ENCODE peak calls at places on chromosomes 7 and 10, in six cellular contexts. Y, X, E, J, H and L are unnamed samples.

GRCh38 chr7:30172451-30172850 is 37.7 kb downstream of the MTURN start:
- DNase-seq in Y (no peak), X (no peak), E (no peak), J (no peak), H (no peak), L (no peak)

GRCh38 chr10:69804775-69805174 is 3.1 kb downstream of the COL13A1 start:
- DNase-seq in Y (no peak), X (no peak), E (no peak), J (no peak), H (no peak), L (no peak)

GRCh38 chr7:21383217-21383832 is 44.6 kb upstream of the SP4 start:
- DNase-seq in Y (no peak), X (no peak), E (no peak), J (no peak), H (no peak), L (no peak)

GRCh38 chr10:75229961-75230360 is 5.8 kb downstream of the COMTD1 start:
- DNase-seq in Y (no peak), X (peak; percentile 58), E (no peak), J (no peak), H (peak; percentile 71), L (no peak)

GRCh38 chr10:3907514-3907913 is 122.5 kb upstream of the KLF6 start:
- DNase-seq in Y (peak; percentile 47), X (peak; percentile 55), E (no peak), J (no peak), H (peak; percentile 64), L (no peak)

GRCh38 chr10:13865758-13866491 is 279.2 kb downstream of the PRPF18 start:
- DNase-seq in Y (no peak), X (peak; percentile 63), E (no peak), J (no peak), H (peak; percentile 80), L (no peak)

GRCh38 chr10:124589491-124590006 is 127.9 kb downstream of the LHPP start:
- DNase-seq in Y (no peak), X (peak; percentile 40), E (no peak), J (no peak), H (no peak), L (no peak)

GRCh38 chr10:80461208-80462183 is 7.4 kb downstream of the TSPAN14 start:
- DNase-seq in Y (no peak), X (peak; percentile 60), E (no peak), J (no peak), H (no peak), L (no peak)

GRCh38 chr7:128167316-128167691 is 73.8 kb upstream of the LEP start:
- DNase-seq in Y (no peak), X (peak; percentile 62), E (no peak), J (no peak), H (peak; percentile 75), L (no peak)

GRCh38 chr10:660413-660979 is 29.0 kb downstream of the DIP2C start:
- DNase-seq in Y (no peak), X (no peak), E (no peak), J (no peak), H (no peak), L (no peak)

GRCh38 chr7:25726682-25727357 is 425.2 kb upstream of the NFE2L3 start:
- DNase-seq in Y (no peak), X (no peak), E (no peak), J (no peak), H (no peak), L (no peak)

GRCh38 chr7:150383710-150384397 is 4.7 kb downstream of the ZNF775 start:
- DNase-seq in Y (no peak), X (no peak), E (peak; percentile 30), J (no peak), H (no peak), L (peak; percentile 58)

GRCh38 chr7:123157606-123158005 is 42.2 kb downstream of the SLC13A1 start:
- DNase-seq in Y (no peak), X (no peak), E (no peak), J (no peak), H (no peak), L (no peak)

GRCh38 chr7:34165466-34165865 is 260.1 kb downstream of the BMPER start:
- DNase-seq in Y (no peak), X (no peak), E (no peak), J (no peak), H (peak; percentile 32), L (no peak)

GRCh38 chr10:101080933-101081546 is 19.3 kb downstream of the KAZALD1 start:
- DNase-seq in Y (no peak), X (peak; percentile 44), E (no peak), J (no peak), H (peak; percentile 29), L (no peak)

GRCh38 chr10:5413012-5413938 is 918 bp downstream of the NET1 start:
- DNase-seq in Y (no peak), X (peak; percentile 74), E (no peak), J (no peak), H (peak; percentile 30), L (no peak)

GRCh38 chr10:132183046-132183445 is 3.7 kb upstream of the DPYSL4 start:
- DNase-seq in Y (no peak), X (no peak), E (no peak), J (no peak), H (no peak), L (no peak)

GRCh38 chr10:28788767-28789166 is 111.4 kb downstream of the BAMBI start:
- DNase-seq in Y (no peak), X (no peak), E (no peak), J (no peak), H (no peak), L (no peak)

GRCh38 chr7:42315631-42316030 is 78.6 kb upstream of the GLI3 start:
- DNase-seq in Y (no peak), X (peak; percentile 18), E (no peak), J (no peak), H (peak; percentile 1), L (no peak)

GRCh38 chr7:72098812-72099211 is 313.3 kb downstream of the CALN1 start:
- DNase-seq in Y (no peak), X (no peak), E (no peak), J (no peak), H (no peak), L (no peak)

GRCh38 chr7:22043367-22043766 is 97.7 kb upstream of the CDCA7L start:
- DNase-seq in Y (no peak), X (no peak), E (no peak), J (no peak), H (no peak), L (no peak)

GRCh38 chr7:2978403-2978802 is 65.3 kb downstream of the CARD11 start:
- DNase-seq in Y (no peak), X (peak; percentile 15), E (no peak), J (no peak), H (no peak), L (peak; percentile 89)

GRCh38 chr7:4149645-4150044 is 532.5 kb upstream of the FOXK1 start:
- DNase-seq in Y (no peak), X (no peak), E (no peak), J (no peak), H (no peak), L (no peak)

GRCh38 chr7:102918865-102919264 is 6.1 kb downstream of the LRRC17 start:
- DNase-seq in Y (no peak), X (no peak), E (no peak), J (no peak), H (no peak), L (no peak)

GRCh38 chr7:133044722-133045473 is 37.0 kb downstream of the CHCHD3 start:
- DNase-seq in Y (no peak), X (no peak), E (no peak), J (no peak), H (no peak), L (no peak)

GRCh38 chr7:141945356-141945755 is 1.4 kb downstream of the CLEC5A start:
- DNase-seq in Y (no peak), X (no peak), E (peak; percentile 85), J (no peak), H (no peak), L (no peak)

DNA sequence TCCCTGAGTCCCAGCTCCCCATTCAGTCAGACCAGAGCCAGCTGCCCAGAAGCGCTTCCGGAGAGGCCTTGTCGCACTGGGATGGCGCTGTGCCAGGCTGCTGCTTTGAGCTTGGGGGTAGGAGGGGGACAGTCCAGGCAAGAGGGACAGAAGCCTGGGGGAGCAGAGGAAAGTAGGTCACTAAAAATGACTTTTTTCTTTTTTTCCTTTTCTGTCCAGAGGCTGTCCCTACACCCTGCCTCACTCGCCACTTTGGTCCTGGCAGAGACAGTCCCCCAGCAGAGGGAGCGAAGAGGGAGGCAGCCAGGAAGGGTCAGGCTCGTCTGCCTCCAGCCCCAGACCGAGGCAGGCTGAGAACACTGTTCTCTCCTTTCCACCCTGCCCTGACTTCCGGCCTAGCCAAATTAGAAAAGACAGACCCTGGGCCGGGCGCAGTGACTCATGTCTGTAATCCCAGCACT is 15.8 kb upstream of the TRIM8 start:
- DNase-seq in Y (no peak), X (peak; percentile 47), E (no peak), J (no peak), H (no peak), L (peak; percentile 80)
- TF ChIP-seq CTCF in Y (no peak), X (peak; percentile 26), E (no peak), J (peak; percentile 11), H (peak; percentile 18), L (peak; percentile 5)

GRCh38 chr7:83271212-83272099 is 108.8 kb upstream of the PCLO start:
- DNase-seq in Y (no peak), X (peak; percentile 60), E (no peak), J (peak; percentile 1), H (peak; percentile 19), L (no peak)
- TF ChIP-seq CTCF in Y (no peak), X (peak; percentile 58), E (no peak), J (peak; percentile 44), H (peak; percentile 27), L (no peak)

DNA sequence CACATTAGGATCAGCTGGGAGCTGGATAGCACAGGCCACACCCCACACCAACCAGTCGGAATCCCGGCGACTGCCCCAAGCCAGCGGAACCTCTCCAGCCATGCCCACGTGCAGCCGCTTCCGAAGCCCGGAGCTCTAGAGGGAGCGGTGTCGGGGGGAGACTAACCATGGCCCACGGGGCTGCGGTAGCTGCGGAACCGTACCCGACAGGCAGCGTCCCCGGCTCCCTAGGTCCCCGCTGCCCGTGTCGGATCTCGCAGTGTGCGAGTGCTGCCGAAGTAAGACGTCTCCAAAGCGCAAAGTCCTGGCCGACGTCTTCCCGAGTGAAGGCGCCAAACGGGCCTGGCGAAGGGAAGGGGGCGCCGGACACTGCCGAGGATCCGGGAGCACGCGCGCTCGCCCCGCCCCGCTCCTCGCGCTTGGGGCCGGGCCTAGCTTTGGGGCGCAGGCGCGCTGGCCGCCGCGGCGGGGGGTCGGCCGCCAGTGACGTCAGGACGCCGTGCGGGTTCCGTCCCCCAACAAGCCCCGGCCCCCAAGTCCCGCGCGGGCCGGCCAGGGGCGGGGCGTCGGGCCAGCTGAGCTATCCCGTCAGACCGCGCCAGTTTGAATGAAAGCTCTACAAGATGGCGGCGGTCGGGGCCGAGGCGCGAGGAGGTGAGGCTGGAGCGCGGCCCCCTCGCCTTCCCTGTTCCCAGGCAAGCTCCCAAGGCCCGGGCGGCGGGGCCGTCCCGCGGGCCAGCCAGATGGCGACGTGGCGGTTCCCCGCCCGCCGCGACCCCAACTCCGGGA is at the start of gene SUV39H2:
- DNase-seq in Y (peak; percentile 92), X (peak; percentile 98), E (peak; percentile 91), J (peak; percentile 73), H (peak; percentile 91), L (peak; percentile 98)
- TF ChIP-seq CTCF in Y (no peak), X (no peak), E (no peak), J (no peak), H (peak; percentile 1), L (no peak)

DNA sequence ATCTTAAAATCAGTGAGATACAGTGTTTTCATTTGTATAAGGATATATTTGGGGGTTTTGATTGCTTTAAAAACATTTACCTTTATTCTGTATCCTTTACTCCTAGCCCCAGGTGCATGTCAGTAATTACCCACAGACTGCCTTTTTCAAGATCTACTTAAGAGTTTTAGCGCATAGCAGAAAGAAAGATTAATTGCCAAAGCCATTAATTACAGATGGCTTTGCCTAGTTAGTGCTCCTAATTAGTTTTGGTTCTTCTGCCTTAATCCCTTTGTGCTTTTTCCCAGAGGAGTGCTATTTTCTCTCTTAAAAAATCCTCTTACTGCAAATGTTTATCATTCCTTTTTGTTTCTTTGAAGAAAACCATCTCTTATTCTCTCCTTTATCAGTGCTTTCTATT is 122.8 kb downstream of the MAPK8 start:
- DNase-seq in Y (no peak), X (no peak), E (no peak), J (no peak), H (no peak), L (no peak)
- TF ChIP-seq CTCF in Y (no peak), X (no peak), E (no peak), J (no peak), H (no peak), L (no peak)